ENCODE peak calls at places on chromosomes 6 and 20, in five cellular contexts. D is HFF-Myc; W is breast epithelium; Y is CD8-positive, alpha-beta memory T cell; S is upper lobe of right lung. L is an unnamed sample.

GRCh38 chr6:132279592-132280139 is 121.6 kb downstream of the MOXD1 start:
- DNase-seq in W (peak), S (peak), Y (peak), D (peak), L (peak)

GRCh38 chr20:33387177-33387576 is 14.1 kb downstream of the CDK5RAP1 start:
- DNase-seq in S (no peak), W (no peak), D (no peak), Y (no peak), L (no peak)

GRCh38 chr6:13920584-13920983 is 4.2 kb upstream of the RNF182 start:
- DNase-seq in W (no peak), Y (no peak), S (no peak), D (no peak), L (no peak)

GRCh38 chr6:150492941-150493340 is 106.7 kb upstream of the PLEKHG1 start:
- DNase-seq in Y (no peak), W (peak), S (no peak), D (peak), L (no peak)

GRCh38 chr6:97594834-97595233 is 311.8 kb upstream of the MMS22L start:
- DNase-seq in S (no peak), Y (no peak), W (no peak), D (no peak), L (no peak)

GRCh38 chr6:21582651-21583050 is 10.9 kb upstream of the SOX4 start:
- DNase-seq in S (no peak), Y (no peak), D (no peak), W (no peak), L (no peak)

GRCh38 chr6:10621227-10621626 is 73.2 kb downstream of the C6orf52 start:
- DNase-seq in S (no peak), D (no peak), Y (no peak), W (no peak), L (no peak)

GRCh38 chr6:11172501-11173337 is 59.7 kb downstream of the NEDD9 start:
- DNase-seq in S (peak), Y (peak), W (peak), D (no peak), L (peak)

GRCh38 chr20:57905448-57905847 is 195.6 kb upstream of the PMEPA1 start:
- DNase-seq in S (no peak), Y (no peak), D (no peak), W (no peak), L (no peak)

GRCh38 chr6:170076466-170077165 is 214.3 kb downstream of the DLL1 start:
- DNase-seq in S (peak), W (no peak), Y (no peak), D (no peak), L (peak)

GRCh38 chr6:42007753-42008528 is 42.4 kb upstream of the TAF8 start:
- DNase-seq in D (no peak), Y (peak), W (no peak), S (no peak), L (peak)

GRCh38 chr20:62638055-62638570 is 4.2 kb upstream of the SLCO4A1 start:
- DNase-seq in W (no peak), Y (no peak), D (no peak), S (no peak), L (no peak)

GRCh38 chr6:43070028-43070632 is 6.0 kb upstream of the PTK7 start:
- DNase-seq in Y (peak), S (no peak), D (no peak), W (no peak), L (no peak)

GRCh38 chr6:112298021-112298745 is 43.8 kb upstream of the LAMA4 start:
- DNase-seq in W (no peak), D (peak), Y (no peak), S (no peak), L (no peak)

GRCh38 chr6:104010897-104011296 is 848.8 kb downstream of the HACE1 start:
- DNase-seq in W (no peak), D (no peak), Y (no peak), S (no peak), L (no peak)

GRCh38 chr20:13220194-13220856 is 749 bp upstream of the ISM1 start:
- DNase-seq in S (peak), Y (peak), D (no peak), W (peak), L (no peak)

GRCh38 chr6:5094327-5094726 is 9.2 kb downstream of the PPP1R3G start:
- DNase-seq in W (no peak), Y (no peak), D (peak), S (no peak), L (peak)

GRCh38 chr6:257774-258173 is 34.5 kb upstream of the DUSP22 start:
- DNase-seq in Y (no peak), S (no peak), D (no peak), W (no peak), L (no peak)

GRCh38 chr20:621115-621756 is 11.1 kb upstream of the TCF15 start:
- DNase-seq in D (no peak), Y (no peak), S (no peak), W (no peak), L (no peak)

GRCh38 chr20:31813611-31814010 is 5.5 kb upstream of the MYLK2 start:
- DNase-seq in Y (no peak), D (no peak), W (no peak), S (no peak), L (no peak)

GRCh38 chr6:43772571-43773049 is 2.6 kb downstream of the VEGFA start:
- DNase-seq in W (no peak), S (no peak), Y (no peak), D (no peak), L (peak)

GRCh38 chr20:38659613-38659880 is 57.9 kb downstream of the ARHGAP40 start:
- DNase-seq in W (no peak), S (no peak), Y (no peak), D (no peak), L (no peak)
- H3K4me3 ChIP-seq in W (no peak), S (no peak), Y (no peak), D (no peak), L (no peak)

GRCh38 chr20:50798650-50799049 is 3.8 kb downstream of the BCAS4 start:
- DNase-seq in Y (no peak), S (no peak), W (no peak), D (no peak), L (no peak)
- H3K4me3 ChIP-seq in Y (no peak), S (no peak), W (no peak), D (no peak), L (no peak)

DNA sequence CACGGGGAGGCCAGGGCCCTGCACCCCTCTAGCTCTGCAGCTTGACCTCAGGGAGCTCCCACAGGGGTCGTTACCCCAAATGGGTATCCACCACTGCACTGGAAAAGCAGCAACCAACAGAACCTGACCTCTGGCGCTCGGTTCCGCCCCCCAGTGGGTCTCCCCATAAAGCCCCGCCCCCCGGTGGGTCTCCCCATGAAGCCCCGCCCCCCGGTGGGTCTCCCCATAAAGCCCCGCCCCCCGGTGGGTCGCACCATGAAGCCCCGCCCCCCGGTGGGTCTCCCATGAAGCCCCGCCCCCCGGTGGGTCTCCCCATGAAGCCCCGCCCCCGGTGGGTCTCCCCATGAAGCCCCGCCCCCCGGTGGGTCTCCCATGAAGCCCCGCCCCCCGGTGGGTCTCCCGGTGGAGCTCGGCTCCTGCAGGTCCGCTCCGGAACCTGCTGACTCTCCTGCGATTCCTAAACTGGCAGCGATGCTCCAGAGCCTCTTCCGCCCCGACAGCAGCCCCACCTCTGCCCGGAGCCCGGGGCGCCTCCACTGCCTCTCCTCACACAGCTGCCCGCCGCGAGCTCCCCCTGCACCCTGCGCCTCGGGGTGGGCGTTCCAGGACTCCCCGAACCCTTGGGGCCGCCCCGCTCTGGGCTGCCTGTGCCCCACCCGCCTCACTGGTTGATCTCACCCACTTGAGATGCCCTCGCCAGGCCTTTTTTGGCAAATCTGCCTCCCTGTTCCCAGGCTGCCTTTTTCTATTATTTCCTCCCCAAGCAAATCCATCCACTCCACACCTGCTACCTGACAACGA is 12.1 kb downstream of the SLC2A4RG start:
- DNase-seq in Y (peak), D (no peak), S (no peak), W (no peak), L (no peak)
- H3K4me3 ChIP-seq in Y (peak), D (no peak), S (no peak), W (no peak), L (no peak)

GRCh38 chr6:148470606-148471299 is 128.1 kb downstream of the SASH1 start:
- DNase-seq in W (no peak), Y (no peak), D (no peak), S (no peak), L (no peak)
- H3K4me3 ChIP-seq in W (no peak), Y (no peak), D (no peak), S (no peak), L (no peak)

GRCh38 chr20:53829086-53829703 is 235.6 kb upstream of the ZNF217 start:
- DNase-seq in S (no peak), Y (no peak), W (no peak), D (peak), L (peak)
- H3K4me3 ChIP-seq in S (peak), Y (peak), W (peak), D (peak), L (no peak)

DNA sequence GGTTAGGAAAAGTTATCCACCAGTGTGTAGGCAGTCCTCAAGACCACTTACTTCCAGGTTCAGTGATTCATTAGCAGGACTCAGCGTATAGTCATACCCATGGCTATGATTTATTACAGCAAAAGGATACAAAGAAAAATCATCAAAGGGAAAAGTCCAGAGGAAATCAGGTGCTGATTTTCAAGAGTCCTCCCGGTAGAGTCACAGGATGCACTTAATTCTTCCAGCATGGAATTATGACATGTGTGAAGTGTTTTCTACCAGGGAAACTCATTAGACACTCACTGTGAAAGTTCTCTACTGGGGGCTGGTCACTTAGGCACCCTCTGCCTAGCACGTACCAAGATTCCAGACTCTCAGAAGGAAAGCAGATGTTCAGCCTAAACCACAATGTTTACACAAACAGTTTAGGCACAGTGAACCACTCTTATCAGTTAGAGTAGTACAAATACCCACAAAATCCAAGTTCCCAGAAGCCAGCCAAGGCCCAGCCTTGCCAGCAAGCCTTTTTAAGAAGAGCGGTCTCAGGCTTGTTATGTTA is 10.2 kb downstream of the WFDC3 start:
- DNase-seq in W (no peak), S (no peak), Y (no peak), D (peak), L (no peak)
- H3K4me3 ChIP-seq in W (no peak), S (no peak), Y (no peak), D (no peak), L (no peak)

L was measured in lower leg skin.